ENCODE peak calls at places on chromosomes 6 and 20, in six cellular contexts. M is H1, I is GM23338, W is HepG2, Y is HCT116, R is endothelial cell of umbilical vein. N is an unnamed sample.

GRCh38 chr20:44035924-44036323 is 121.3 kb downstream of the TOX2 start:
- DNase-seq in I (no peak), M (peak; percentile 38), Y (no peak), R (no peak), W (no peak), N (no peak)

GRCh38 chr6:145656128-145656527 is 79.2 kb downstream of the EPM2A start:
- DNase-seq in R (peak; percentile 8), M (no peak), I (no peak), W (no peak), Y (no peak), N (no peak)

GRCh38 chr6:13702809-13703302 is 8.8 kb downstream of the RANBP9 start:
- DNase-seq in W (no peak), R (no peak), Y (no peak), M (no peak), I (no peak), N (no peak)

GRCh38 chr20:36574278-36575065 is 1.1 kb downstream of the TGIF2 start:
- DNase-seq in R (peak; percentile 58), M (peak; percentile 81), I (peak; percentile 76), W (peak; percentile 73), Y (no peak), N (no peak)

GRCh38 chr6:101399627-101399955 is 6.1 kb downstream of the GRIK2 start:
- DNase-seq in I (peak; percentile 22), M (no peak), Y (no peak), R (no peak), W (no peak), N (no peak)

GRCh38 chr6:4017847-4018193 is 61.1 kb downstream of the FAM217A start:
- DNase-seq in M (no peak), R (peak; percentile 82), I (peak; percentile 49), Y (peak; percentile 28), W (peak; percentile 51), N (no peak)

GRCh38 chr6:35026434-35027222 is 114.5 kb downstream of the TCP11 start:
- DNase-seq in M (no peak), W (no peak), Y (peak; percentile 13), R (peak; percentile 62), I (no peak), N (no peak)

GRCh38 chr20:38806855-38807655 is 1.6 kb downstream of the PPP1R16B start:
- DNase-seq in W (no peak), I (peak; percentile 22), Y (no peak), R (peak; percentile 28), M (peak; percentile 64), N (no peak)

DNA sequence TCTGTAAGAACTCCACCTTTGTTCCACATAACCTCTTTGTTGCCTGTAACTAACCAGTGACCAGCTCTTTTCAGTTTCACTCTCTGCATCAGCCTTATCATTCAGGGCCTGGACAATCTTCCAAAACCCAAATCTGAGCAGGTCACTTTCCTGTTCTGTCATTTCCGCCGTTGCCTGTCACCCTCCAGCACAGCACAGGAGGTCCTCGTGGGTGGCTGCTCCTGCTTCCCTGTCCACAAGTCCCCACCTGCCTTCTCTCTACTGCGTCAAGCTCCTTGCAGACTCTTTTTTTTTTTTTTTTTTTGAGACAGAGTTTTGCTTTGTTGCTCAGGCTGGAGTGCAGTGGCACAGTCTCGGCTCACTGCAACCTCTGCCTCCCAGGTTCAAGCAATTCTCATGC is 73.9 kb downstream of the MTHFD1L start:
- DNase-seq in Y (no peak), I (no peak), W (no peak), M (no peak), R (no peak), N (no peak)
- TF ChIP-seq EZH2 in Y (no peak), I (no peak), W (no peak), M (no peak), R (no peak), N (no peak)

DNA sequence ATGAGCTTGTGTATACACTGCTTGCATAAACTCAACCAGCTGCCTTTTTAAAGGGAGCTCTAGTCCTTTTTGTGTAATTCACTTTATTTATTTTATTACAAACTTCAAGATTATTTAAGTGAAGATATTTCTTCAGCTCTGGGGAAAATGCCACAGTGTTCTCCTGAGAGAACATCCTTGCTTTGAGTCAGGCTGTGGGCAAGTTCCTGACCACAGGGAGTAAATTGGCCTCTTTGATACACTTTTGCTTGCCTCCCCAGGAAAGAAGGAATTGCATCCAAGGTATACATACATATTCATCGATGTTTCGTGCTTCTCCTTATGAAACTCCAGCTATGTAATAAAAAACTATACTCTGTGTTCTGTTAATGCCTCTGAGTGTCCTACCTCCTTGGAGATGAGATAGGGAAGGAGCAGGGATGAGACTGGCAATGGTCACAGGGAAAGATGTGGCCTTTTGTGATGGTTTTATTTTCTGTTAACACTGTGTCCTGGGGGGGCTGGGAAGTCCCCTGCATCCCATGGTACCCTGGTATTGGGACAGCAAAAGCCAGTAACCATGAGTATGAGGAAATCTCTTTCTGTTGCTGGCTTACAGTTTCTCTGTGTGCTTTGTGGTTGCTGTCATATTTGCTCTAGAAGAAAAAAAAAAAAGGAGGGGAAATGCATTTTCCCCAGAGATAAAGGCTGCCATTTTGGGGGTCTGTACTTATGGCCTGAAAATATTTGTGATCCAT is 15.3 kb downstream of the TNFAIP3 start:
- DNase-seq in M (no peak), W (no peak), R (no peak), I (no peak), Y (no peak), N (no peak)
- TF ChIP-seq POLR2AphosphoS5 in M (no peak), W (no peak), R (no peak), I (no peak), Y (no peak), N (no peak)

DNA sequence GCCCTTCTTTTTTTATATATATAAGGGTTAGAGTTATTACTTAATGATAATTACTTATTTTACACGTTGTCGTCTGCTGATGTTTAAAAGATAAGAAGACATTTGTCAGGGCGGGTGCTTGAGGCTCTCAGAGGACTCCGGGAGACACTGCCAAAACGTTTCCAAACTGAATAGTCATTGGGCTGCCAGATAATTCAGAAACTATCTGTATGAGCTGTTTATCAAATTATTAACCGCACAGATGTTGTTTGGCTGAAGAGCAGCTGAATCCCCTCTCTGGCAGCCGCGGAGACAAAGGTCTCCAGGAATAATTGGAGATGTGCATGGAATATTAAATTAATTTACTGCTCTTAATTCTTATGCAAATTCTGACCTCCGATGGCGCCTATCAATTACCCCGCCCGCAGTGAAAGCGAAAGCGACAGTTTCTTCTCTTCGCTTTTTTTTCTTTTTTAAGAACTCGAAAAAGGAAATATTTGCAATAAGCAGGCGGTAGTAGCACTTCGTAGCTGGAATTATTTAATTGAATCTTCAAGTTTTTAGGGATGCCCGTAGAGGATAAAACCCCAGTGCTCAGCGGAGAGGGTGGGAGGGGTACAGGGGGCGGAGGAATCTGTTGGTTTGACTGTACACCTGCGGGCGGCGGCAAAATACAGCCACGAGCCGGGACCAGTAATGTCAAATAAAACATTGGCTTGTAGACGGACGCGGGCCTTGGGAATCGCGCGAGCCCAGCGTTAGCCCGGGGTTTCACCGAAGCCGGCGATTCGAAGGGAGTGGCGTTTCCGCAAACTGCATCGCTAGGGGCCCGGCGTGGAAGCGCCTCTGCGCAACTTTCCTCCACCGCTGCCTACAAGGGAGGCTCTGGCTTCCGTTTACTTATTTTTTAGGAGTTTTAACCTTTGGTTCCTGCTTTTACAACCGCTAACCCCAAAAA is 6.2 kb downstream of the LINC00237 start:
- DNase-seq in Y (no peak), R (no peak), W (no peak), M (peak; percentile 68), I (peak; percentile 68), N (no peak)
- TF ChIP-seq EZH2 in Y (no peak), R (no peak), W (no peak), M (peak; percentile 26), I (peak; percentile 8), N (no peak)

GRCh38 chr20:31555203-31555602 is 41.0 kb downstream of the HM13 start:
- DNase-seq in I (no peak), W (no peak), M (no peak), R (no peak), Y (no peak), N (no peak)
- TF ChIP-seq POLR2AphosphoS5 in I (no peak), W (no peak), M (no peak), R (no peak), Y (no peak), N (no peak)

GRCh38 chr6:164109770-164110140 is 695.2 kb downstream of the QKI start:
- DNase-seq in W (no peak), I (peak; percentile 69), Y (no peak), M (peak; percentile 61), R (peak; percentile 45), N (no peak)
- TF ChIP-seq EZH2 in W (no peak), I (no peak), Y (no peak), M (no peak), R (no peak), N (no peak)